ENCODE peak calls at places on chromosome 13, in ten cellular contexts. One of them, this sample, is unnamed.

GRCh38 chr13:73715114-73715909 is 418.9 kb downstream of the KLF12 start:
- DNase-seq in erythroblast: no peak
- DNase-seq in SK-N-DZ: no peak
- DNase-seq in HFF-Myc: no peak
- DNase-seq in AG04450: no peak
- DNase-seq in fibroblast of mammary gland: no peak
- DNase-seq in NCI-H2029 treated with DMSO at 0.1 percent for 48 hours: no peak
- DNase-seq in H54: no peak
- DNase-seq in activated CD4-positive, alpha-beta T cell treated with anti-CD3 and anti-CD28 coated beads, Interleukin-2, amount 50 U/mL, for 1 hour: peak; percentile 41
- DNase-seq in tibial artery: no peak
- DNase-seq in this sample: no peak

GRCh38 chr13:85586856-85587255 is 212.4 kb downstream of the SLITRK6 start:
- DNase-seq in erythroblast: no peak
- DNase-seq in SK-N-DZ: no peak
- DNase-seq in HFF-Myc: no peak
- DNase-seq in AG04450: no peak
- DNase-seq in fibroblast of mammary gland: no peak
- DNase-seq in NCI-H2029 treated with DMSO at 0.1 percent for 48 hours: no peak
- DNase-seq in H54: no peak
- DNase-seq in activated CD4-positive, alpha-beta T cell treated with anti-CD3 and anti-CD28 coated beads, Interleukin-2, amount 50 U/mL, for 1 hour: no peak
- DNase-seq in tibial artery: no peak
- DNase-seq in this sample: no peak

GRCh38 chr13:42626461-42626860 is 52.5 kb downstream of the TNFSF11 start:
- DNase-seq in erythroblast: no peak
- DNase-seq in SK-N-DZ: no peak
- DNase-seq in HFF-Myc: no peak
- DNase-seq in AG04450: no peak
- DNase-seq in fibroblast of mammary gland: no peak
- DNase-seq in NCI-H2029 treated with DMSO at 0.1 percent for 48 hours: no peak
- DNase-seq in H54: no peak
- DNase-seq in activated CD4-positive, alpha-beta T cell treated with anti-CD3 and anti-CD28 coated beads, Interleukin-2, amount 50 U/mL, for 1 hour: no peak
- DNase-seq in tibial artery: no peak
- DNase-seq in this sample: no peak

GRCh38 chr13:111862836-111863815 is 203.8 kb upstream of the SOX1 start:
- DNase-seq in erythroblast: no peak
- DNase-seq in SK-N-DZ: no peak
- DNase-seq in HFF-Myc: no peak
- DNase-seq in AG04450: no peak
- DNase-seq in fibroblast of mammary gland: no peak
- DNase-seq in NCI-H2029 treated with DMSO at 0.1 percent for 48 hours: no peak
- DNase-seq in H54: no peak
- DNase-seq in activated CD4-positive, alpha-beta T cell treated with anti-CD3 and anti-CD28 coated beads, Interleukin-2, amount 50 U/mL, for 1 hour: no peak
- DNase-seq in tibial artery: no peak
- DNase-seq in this sample: no peak

GRCh38 chr13:69828527-69828926 is 279.1 kb upstream of the ATXN8OS start:
- DNase-seq in erythroblast: no peak
- DNase-seq in SK-N-DZ: no peak
- DNase-seq in HFF-Myc: no peak
- DNase-seq in AG04450: no peak
- DNase-seq in fibroblast of mammary gland: no peak
- DNase-seq in NCI-H2029 treated with DMSO at 0.1 percent for 48 hours: no peak
- DNase-seq in H54: no peak
- DNase-seq in activated CD4-positive, alpha-beta T cell treated with anti-CD3 and anti-CD28 coated beads, Interleukin-2, amount 50 U/mL, for 1 hour: no peak
- DNase-seq in tibial artery: no peak
- DNase-seq in this sample: no peak

GRCh38 chr13:33931397-33931987 is 113.5 kb downstream of the RFC3 start:
- DNase-seq in erythroblast: peak; percentile 27
- DNase-seq in SK-N-DZ: peak; percentile 68
- DNase-seq in HFF-Myc: peak; percentile 58
- DNase-seq in AG04450: no peak
- DNase-seq in fibroblast of mammary gland: peak; percentile 57
- DNase-seq in NCI-H2029 treated with DMSO at 0.1 percent for 48 hours: no peak
- DNase-seq in H54: peak; percentile 0
- DNase-seq in activated CD4-positive, alpha-beta T cell treated with anti-CD3 and anti-CD28 coated beads, Interleukin-2, amount 50 U/mL, for 1 hour: no peak
- DNase-seq in tibial artery: no peak
- DNase-seq in this sample: peak; percentile 63

GRCh38 chr13:111924676-111925075 is 142.3 kb upstream of the SOX1 start:
- DNase-seq in erythroblast: no peak
- DNase-seq in SK-N-DZ: no peak
- DNase-seq in HFF-Myc: no peak
- DNase-seq in AG04450: no peak
- DNase-seq in fibroblast of mammary gland: no peak
- DNase-seq in NCI-H2029 treated with DMSO at 0.1 percent for 48 hours: no peak
- DNase-seq in H54: no peak
- DNase-seq in activated CD4-positive, alpha-beta T cell treated with anti-CD3 and anti-CD28 coated beads, Interleukin-2, amount 50 U/mL, for 1 hour: no peak
- DNase-seq in tibial artery: no peak
- DNase-seq in this sample: no peak

GRCh38 chr13:77207943-77208342 is 119.0 kb downstream of the MYCBP2 start:
- DNase-seq in erythroblast: no peak
- DNase-seq in SK-N-DZ: no peak
- DNase-seq in HFF-Myc: peak; percentile 94
- DNase-seq in AG04450: peak; percentile 78
- DNase-seq in fibroblast of mammary gland: peak; percentile 88
- DNase-seq in NCI-H2029 treated with DMSO at 0.1 percent for 48 hours: no peak
- DNase-seq in H54: no peak
- DNase-seq in activated CD4-positive, alpha-beta T cell treated with anti-CD3 and anti-CD28 coated beads, Interleukin-2, amount 50 U/mL, for 1 hour: no peak
- DNase-seq in tibial artery: no peak
- DNase-seq in this sample: peak; percentile 79

GRCh38 chr13:27347373-27347772 is 76.7 kb downstream of the RASL11A start:
- DNase-seq in erythroblast: no peak
- DNase-seq in SK-N-DZ: no peak
- DNase-seq in HFF-Myc: no peak
- DNase-seq in AG04450: no peak
- DNase-seq in fibroblast of mammary gland: no peak
- DNase-seq in NCI-H2029 treated with DMSO at 0.1 percent for 48 hours: no peak
- DNase-seq in H54: no peak
- DNase-seq in activated CD4-positive, alpha-beta T cell treated with anti-CD3 and anti-CD28 coated beads, Interleukin-2, amount 50 U/mL, for 1 hour: no peak
- DNase-seq in tibial artery: no peak
- DNase-seq in this sample: no peak

GRCh38 chr13:107005577-107005976 is 437.6 kb upstream of the ARGLU1 start:
- DNase-seq in erythroblast: no peak
- DNase-seq in SK-N-DZ: no peak
- DNase-seq in HFF-Myc: no peak
- DNase-seq in AG04450: no peak
- DNase-seq in fibroblast of mammary gland: no peak
- DNase-seq in NCI-H2029 treated with DMSO at 0.1 percent for 48 hours: no peak
- DNase-seq in H54: no peak
- DNase-seq in activated CD4-positive, alpha-beta T cell treated with anti-CD3 and anti-CD28 coated beads, Interleukin-2, amount 50 U/mL, for 1 hour: no peak
- DNase-seq in tibial artery: no peak
- DNase-seq in this sample: no peak

GRCh38 chr13:52848455-52849190 is at the start of gene PCDH8:
- DNase-seq in erythroblast: peak; percentile 5
- DNase-seq in SK-N-DZ: peak; percentile 80
- DNase-seq in HFF-Myc: no peak
- DNase-seq in AG04450: no peak
- DNase-seq in fibroblast of mammary gland: no peak
- DNase-seq in NCI-H2029 treated with DMSO at 0.1 percent for 48 hours: peak; percentile 28
- DNase-seq in H54: no peak
- DNase-seq in activated CD4-positive, alpha-beta T cell treated with anti-CD3 and anti-CD28 coated beads, Interleukin-2, amount 50 U/mL, for 1 hour: no peak
- DNase-seq in tibial artery: no peak
- DNase-seq in this sample: no peak

GRCh38 chr13:59997976-59998375 is 165.8 kb downstream of the DIAPH3 start:
- DNase-seq in erythroblast: no peak
- DNase-seq in SK-N-DZ: no peak
- DNase-seq in HFF-Myc: no peak
- DNase-seq in AG04450: no peak
- DNase-seq in fibroblast of mammary gland: no peak
- DNase-seq in NCI-H2029 treated with DMSO at 0.1 percent for 48 hours: no peak
- DNase-seq in H54: no peak
- DNase-seq in activated CD4-positive, alpha-beta T cell treated with anti-CD3 and anti-CD28 coated beads, Interleukin-2, amount 50 U/mL, for 1 hour: no peak
- DNase-seq in tibial artery: no peak
- DNase-seq in this sample: no peak